ENCODE peak calls at places on chromosome 19, in seven cellular contexts. One of them, this sample, is unnamed.
A peak's percentile ranks its signal among the peaks of the same experiment; 100 is the strongest.

GRCh38 chr19:18878858-18879578 is 16.9 kb downstream of the CERS1 start:
- DNase-seq in neural crest cell: no peak
- DNase-seq in heart left ventricle: no peak
- DNase-seq in brain microvascular endothelial cell: no peak
- DNase-seq in astrocyte of the cerebellum: no peak
- DNase-seq in CD8-positive, alpha-beta T cell: no peak
- DNase-seq in A549: no peak
- DNase-seq in this sample: no peak

GRCh38 chr19:18605546-18606280 is 886 bp downstream of the CRLF1 start:
- DNase-seq in brain microvascular endothelial cell: no peak
- DNase-seq in CD8-positive, alpha-beta T cell: no peak
- DNase-seq in astrocyte of the cerebellum: no peak
- DNase-seq in neural crest cell: no peak
- DNase-seq in A549: no peak
- DNase-seq in heart left ventricle: no peak
- DNase-seq in this sample: no peak

GRCh38 chr19:12828494-12828893 is 5.9 kb downstream of the RTBDN start:
- DNase-seq in neural crest cell: no peak
- DNase-seq in heart left ventricle: no peak
- DNase-seq in A549: no peak
- DNase-seq in brain microvascular endothelial cell: no peak
- DNase-seq in CD8-positive, alpha-beta T cell: no peak
- DNase-seq in astrocyte of the cerebellum: no peak
- DNase-seq in this sample: no peak

GRCh38 chr19:4352701-4353121 is 9.3 kb downstream of the MPND start:
- DNase-seq in A549: peak; percentile 66
- DNase-seq in heart left ventricle: no peak
- DNase-seq in brain microvascular endothelial cell: no peak
- DNase-seq in neural crest cell: peak; percentile 72
- DNase-seq in CD8-positive, alpha-beta T cell: no peak
- DNase-seq in astrocyte of the cerebellum: peak; percentile 63
- DNase-seq in this sample: no peak

GRCh38 chr19:55355213-55355821 is 798 bp upstream of the COX6B2 start:
- DNase-seq in brain microvascular endothelial cell: no peak
- DNase-seq in heart left ventricle: no peak
- DNase-seq in CD8-positive, alpha-beta T cell: no peak
- DNase-seq in astrocyte of the cerebellum: no peak
- DNase-seq in neural crest cell: no peak
- DNase-seq in A549: no peak
- DNase-seq in this sample: no peak

GRCh38 chr19:41218615-41219507 is at the start of gene AXL:
- DNase-seq in neural crest cell: peak; percentile 50
- DNase-seq in A549: peak; percentile 90
- DNase-seq in CD8-positive, alpha-beta T cell: no peak
- DNase-seq in heart left ventricle: peak; percentile 83
- DNase-seq in brain microvascular endothelial cell: peak; percentile 83
- DNase-seq in astrocyte of the cerebellum: peak; percentile 13
- DNase-seq in this sample: no peak

GRCh38 chr19:4399871-4400768 is at the start of gene SH3GL1:
- DNase-seq in A549: peak; percentile 94
- DNase-seq in neural crest cell: peak; percentile 94
- DNase-seq in CD8-positive, alpha-beta T cell: peak; percentile 91
- DNase-seq in heart left ventricle: peak; percentile 93
- DNase-seq in astrocyte of the cerebellum: peak; percentile 84
- DNase-seq in brain microvascular endothelial cell: peak; percentile 76
- DNase-seq in this sample: peak; percentile 95

GRCh38 chr19:43809762-43810696 is 7.8 kb upstream of the LYPD5 start:
- DNase-seq in CD8-positive, alpha-beta T cell: no peak
- DNase-seq in astrocyte of the cerebellum: peak; percentile 40
- DNase-seq in neural crest cell: no peak
- DNase-seq in heart left ventricle: no peak
- DNase-seq in A549: peak; percentile 82
- DNase-seq in brain microvascular endothelial cell: peak; percentile 25
- DNase-seq in this sample: no peak

GRCh38 chr19:34588249-34588648 is 88.7 kb downstream of the SCGB2B2 start:
- DNase-seq in heart left ventricle: no peak
- DNase-seq in A549: no peak
- DNase-seq in neural crest cell: no peak
- DNase-seq in CD8-positive, alpha-beta T cell: no peak
- DNase-seq in brain microvascular endothelial cell: no peak
- DNase-seq in astrocyte of the cerebellum: no peak
- DNase-seq in this sample: no peak

GRCh38 chr19:41424335-41425173 is 2.6 kb downstream of the B3GNT8 start:
- DNase-seq in brain microvascular endothelial cell: no peak
- DNase-seq in neural crest cell: no peak
- DNase-seq in A549: no peak
- DNase-seq in heart left ventricle: no peak
- DNase-seq in astrocyte of the cerebellum: no peak
- DNase-seq in CD8-positive, alpha-beta T cell: no peak
- DNase-seq in this sample: no peak

GRCh38 chr19:8399681-8400188 is 9.6 kb downstream of the RAB11B start:
- DNase-seq in CD8-positive, alpha-beta T cell: no peak
- DNase-seq in A549: no peak
- DNase-seq in brain microvascular endothelial cell: no peak
- DNase-seq in astrocyte of the cerebellum: no peak
- DNase-seq in heart left ventricle: no peak
- DNase-seq in neural crest cell: no peak
- DNase-seq in this sample: no peak

GRCh38 chr19:33784432-33784831 is 12.2 kb upstream of the KCTD15 start:
- DNase-seq in A549: no peak
- DNase-seq in CD8-positive, alpha-beta T cell: no peak
- DNase-seq in neural crest cell: no peak
- DNase-seq in heart left ventricle: no peak
- DNase-seq in astrocyte of the cerebellum: no peak
- DNase-seq in brain microvascular endothelial cell: no peak
- DNase-seq in this sample: no peak

GRCh38 chr19:54255105-54255775 is 1.8 kb downstream of the LILRB5 start:
- DNase-seq in CD8-positive, alpha-beta T cell: no peak
- DNase-seq in heart left ventricle: no peak
- DNase-seq in astrocyte of the cerebellum: no peak
- DNase-seq in A549: no peak
- DNase-seq in brain microvascular endothelial cell: no peak
- DNase-seq in neural crest cell: no peak
- DNase-seq in this sample: no peak

GRCh38 chr19:49190781-49191180 is 33.2 kb downstream of the TRPM4 start:
- DNase-seq in astrocyte of the cerebellum: no peak
- DNase-seq in heart left ventricle: no peak
- DNase-seq in A549: no peak
- DNase-seq in CD8-positive, alpha-beta T cell: no peak
- DNase-seq in neural crest cell: no peak
- DNase-seq in brain microvascular endothelial cell: no peak
- DNase-seq in this sample: no peak

DNA sequence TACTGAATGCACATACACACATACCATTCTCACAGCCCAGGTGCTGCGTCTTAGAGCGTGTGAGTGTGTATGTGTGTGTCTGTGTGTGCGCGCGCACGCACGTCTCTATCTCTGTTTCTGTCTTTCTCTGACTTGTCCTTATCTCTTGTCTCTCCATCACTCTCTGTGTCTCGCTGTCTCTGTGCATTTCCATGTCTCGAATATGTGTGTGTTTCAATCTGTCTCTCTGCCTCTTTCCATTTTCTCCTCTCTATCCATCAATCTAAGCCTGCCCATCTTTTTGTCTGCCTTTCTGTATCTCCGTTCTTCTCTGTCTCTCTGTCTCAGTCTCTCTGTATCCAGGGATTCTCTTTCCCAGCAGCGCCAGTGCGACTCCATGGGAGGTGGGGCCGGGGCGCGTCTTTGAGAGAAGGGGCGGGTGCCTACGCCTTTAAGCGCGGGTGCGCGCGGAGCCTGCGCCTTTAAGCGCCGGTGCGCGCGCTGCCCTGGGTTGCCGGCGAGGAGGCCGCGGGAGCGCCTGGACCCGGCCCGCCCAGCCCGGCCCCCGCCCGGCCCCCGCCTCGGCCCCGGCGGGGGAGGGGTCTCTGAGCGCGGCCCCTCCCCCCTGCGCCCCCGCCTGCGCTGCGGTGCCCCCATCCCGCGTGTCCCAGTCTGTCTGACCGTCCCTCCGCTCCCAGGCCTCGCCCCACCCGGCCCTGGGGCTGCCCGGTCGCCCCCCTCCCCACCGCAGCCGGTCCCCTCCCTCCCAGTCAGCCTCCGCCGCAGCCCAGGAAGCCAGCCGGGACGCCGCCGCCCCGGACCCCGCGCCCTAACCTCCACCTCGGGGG is at the start of gene LRFN3:
- DNase-seq in neural crest cell: peak; percentile 66
- DNase-seq in astrocyte of the cerebellum: peak; percentile 16
- DNase-seq in brain microvascular endothelial cell: peak; percentile 46
- DNase-seq in heart left ventricle: peak; percentile 77
- DNase-seq in A549: peak; percentile 88
- DNase-seq in CD8-positive, alpha-beta T cell: peak; percentile 47
- DNase-seq in this sample: no peak
- TF ChIP-seq CTCF in neural crest cell: no peak
- TF ChIP-seq CTCF in astrocyte of the cerebellum: no peak
- TF ChIP-seq CTCF in brain microvascular endothelial cell: no peak
- TF ChIP-seq CTCF in heart left ventricle: no peak
- TF ChIP-seq CTCF in A549: no peak
- TF ChIP-seq CTCF in CD8-positive, alpha-beta T cell: no peak
- TF ChIP-seq CTCF in this sample: no peak

DNA sequence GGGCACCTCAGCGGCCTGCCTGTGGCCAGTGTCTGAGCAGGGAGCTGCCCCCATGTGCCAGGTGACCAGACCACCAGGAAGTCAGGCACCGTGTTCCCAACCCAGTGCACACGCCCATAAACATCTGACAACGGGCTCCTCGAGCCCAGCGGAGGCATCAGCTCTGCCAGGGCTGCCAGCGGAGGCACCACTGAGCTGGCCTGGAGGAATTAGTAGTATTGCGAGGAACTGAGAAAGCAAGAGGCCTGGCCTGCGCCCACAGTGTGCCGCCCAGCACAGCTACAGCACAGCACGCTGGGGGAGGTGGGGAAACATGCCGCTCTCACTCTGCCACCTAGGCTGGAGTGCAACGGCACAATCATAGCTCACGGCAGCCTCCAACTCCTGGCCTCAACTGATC is 44.6 kb downstream of the ANKRD27 start:
- DNase-seq in heart left ventricle: no peak
- DNase-seq in brain microvascular endothelial cell: no peak
- DNase-seq in CD8-positive, alpha-beta T cell: no peak
- DNase-seq in A549: peak; percentile 45
- DNase-seq in neural crest cell: no peak
- DNase-seq in astrocyte of the cerebellum: no peak
- DNase-seq in this sample: no peak
- TF ChIP-seq CTCF in heart left ventricle: no peak
- TF ChIP-seq CTCF in brain microvascular endothelial cell: no peak
- TF ChIP-seq CTCF in CD8-positive, alpha-beta T cell: no peak
- TF ChIP-seq CTCF in A549: no peak
- TF ChIP-seq CTCF in neural crest cell: no peak
- TF ChIP-seq CTCF in astrocyte of the cerebellum: no peak
- TF ChIP-seq CTCF in this sample: no peak

GRCh38 chr19:29596080-29596479 is 10.0 kb upstream of the POP4 start:
- DNase-seq in neural crest cell: no peak
- DNase-seq in brain microvascular endothelial cell: no peak
- DNase-seq in heart left ventricle: no peak
- DNase-seq in A549: no peak
- DNase-seq in astrocyte of the cerebellum: no peak
- DNase-seq in CD8-positive, alpha-beta T cell: no peak
- DNase-seq in this sample: no peak

GRCh38 chr19:29598496-29598895 is 7.6 kb upstream of the POP4 start:
- DNase-seq in astrocyte of the cerebellum: no peak
- DNase-seq in A549: no peak
- DNase-seq in CD8-positive, alpha-beta T cell: no peak
- DNase-seq in heart left ventricle: no peak
- DNase-seq in brain microvascular endothelial cell: no peak
- DNase-seq in neural crest cell: no peak
- DNase-seq in this sample: no peak

GRCh38 chr19:29593869-29594268 is 12.2 kb upstream of the POP4 start:
- DNase-seq in neural crest cell: no peak
- DNase-seq in A549: no peak
- DNase-seq in heart left ventricle: no peak
- DNase-seq in CD8-positive, alpha-beta T cell: no peak
- DNase-seq in astrocyte of the cerebellum: no peak
- DNase-seq in brain microvascular endothelial cell: no peak
- DNase-seq in this sample: no peak

GRCh38 chr19:29598036-29598435 is 8.0 kb upstream of the POP4 start:
- DNase-seq in brain microvascular endothelial cell: no peak
- DNase-seq in astrocyte of the cerebellum: no peak
- DNase-seq in A549: no peak
- DNase-seq in heart left ventricle: no peak
- DNase-seq in neural crest cell: no peak
- DNase-seq in CD8-positive, alpha-beta T cell: no peak
- DNase-seq in this sample: no peak

DNA sequence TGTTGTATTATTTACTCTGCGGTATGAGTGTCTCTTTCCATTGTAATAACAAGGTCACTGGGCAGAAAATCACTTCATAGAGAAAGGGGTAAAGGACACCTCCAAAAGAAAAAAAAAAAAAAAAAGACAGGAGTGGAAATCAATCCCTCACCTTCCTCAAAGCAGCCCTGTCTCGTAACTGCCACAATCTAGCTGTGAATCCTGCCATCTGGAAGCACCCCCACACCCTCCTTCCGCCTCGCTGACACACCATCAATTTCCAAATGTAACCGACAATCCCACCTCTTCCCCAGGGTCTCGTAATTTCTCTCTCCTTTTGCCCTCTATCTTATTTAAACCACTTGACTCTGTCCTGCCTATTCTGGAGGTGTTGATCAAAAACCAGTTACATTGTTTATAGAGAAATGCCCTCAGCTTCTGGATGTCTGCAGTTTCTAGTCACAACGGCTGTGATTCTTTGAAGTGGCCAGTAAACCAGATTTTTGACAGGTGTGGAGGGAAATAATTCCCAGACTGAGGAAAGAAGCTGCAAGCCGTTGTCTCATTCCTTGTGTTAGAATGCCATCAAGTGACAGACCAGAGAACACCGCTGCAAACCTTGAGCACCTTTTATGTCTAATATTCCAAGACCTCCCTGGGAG is 9.1 kb upstream of the POP4 start:
- DNase-seq in astrocyte of the cerebellum: no peak
- DNase-seq in CD8-positive, alpha-beta T cell: no peak
- DNase-seq in neural crest cell: no peak
- DNase-seq in A549: peak; percentile 64
- DNase-seq in brain microvascular endothelial cell: peak; percentile 9
- DNase-seq in heart left ventricle: no peak
- DNase-seq in this sample: no peak
- TF ChIP-seq CTCF in astrocyte of the cerebellum: peak; percentile 21
- TF ChIP-seq CTCF in CD8-positive, alpha-beta T cell: no peak
- TF ChIP-seq CTCF in neural crest cell: peak; percentile 59
- TF ChIP-seq CTCF in A549: peak; percentile 76
- TF ChIP-seq CTCF in brain microvascular endothelial cell: peak; percentile 56
- TF ChIP-seq CTCF in heart left ventricle: no peak
- TF ChIP-seq CTCF in this sample: no peak

GRCh38 chr19:57632987-57633831 is at the start of gene ZNF211:
- DNase-seq in A549: peak; percentile 95
- DNase-seq in brain microvascular endothelial cell: peak; percentile 95
- DNase-seq in neural crest cell: peak; percentile 81
- DNase-seq in heart left ventricle: peak; percentile 94
- DNase-seq in CD8-positive, alpha-beta T cell: peak; percentile 77
- DNase-seq in astrocyte of the cerebellum: peak; percentile 86
- DNase-seq in this sample: peak; percentile 81
- TF ChIP-seq CTCF in A549: no peak
- TF ChIP-seq CTCF in brain microvascular endothelial cell: no peak
- TF ChIP-seq CTCF in neural crest cell: no peak
- TF ChIP-seq CTCF in heart left ventricle: no peak
- TF ChIP-seq CTCF in CD8-positive, alpha-beta T cell: no peak
- TF ChIP-seq CTCF in astrocyte of the cerebellum: no peak
- TF ChIP-seq CTCF in this sample: no peak

GRCh38 chr19:46404039-46404883 is 9.1 kb downstream of the CCDC8 start:
- DNase-seq in astrocyte of the cerebellum: no peak
- DNase-seq in A549: peak; percentile 80
- DNase-seq in neural crest cell: peak; percentile 52
- DNase-seq in brain microvascular endothelial cell: no peak
- DNase-seq in CD8-positive, alpha-beta T cell: no peak
- DNase-seq in heart left ventricle: peak; percentile 62
- DNase-seq in this sample: no peak
- TF ChIP-seq CTCF in astrocyte of the cerebellum: peak; percentile 9
- TF ChIP-seq CTCF in A549: peak; percentile 32
- TF ChIP-seq CTCF in neural crest cell: peak; percentile 45
- TF ChIP-seq CTCF in brain microvascular endothelial cell: no peak
- TF ChIP-seq CTCF in CD8-positive, alpha-beta T cell: no peak
- TF ChIP-seq CTCF in heart left ventricle: peak; percentile 17
- TF ChIP-seq CTCF in this sample: no peak

GRCh38 chr19:51926784-51927741 is at the start of gene ZNF613:
- DNase-seq in astrocyte of the cerebellum: peak; percentile 86
- DNase-seq in CD8-positive, alpha-beta T cell: peak; percentile 77
- DNase-seq in heart left ventricle: peak; percentile 91
- DNase-seq in A549: peak; percentile 95
- DNase-seq in brain microvascular endothelial cell: peak; percentile 90
- DNase-seq in neural crest cell: peak; percentile 80
- DNase-seq in this sample: peak; percentile 71
- TF ChIP-seq CTCF in astrocyte of the cerebellum: peak; percentile 27
- TF ChIP-seq CTCF in CD8-positive, alpha-beta T cell: no peak
- TF ChIP-seq CTCF in heart left ventricle: peak; percentile 18
- TF ChIP-seq CTCF in A549: no peak
- TF ChIP-seq CTCF in brain microvascular endothelial cell: peak; percentile 23
- TF ChIP-seq CTCF in neural crest cell: peak; percentile 53
- TF ChIP-seq CTCF in this sample: no peak